ENCODE peak calls at places on chromosomes 16 and 17, in four cellular contexts. One of them, this sample, is unnamed. For H3K27me3 and H3K9me3, the result is how much of the 10 kb centered on the place peaks cover.

GRCh38 chr17:79669861-79670260 is 59.0 kb upstream of the RBFOX3 start:
- DNase-seq in IMR-90: no peak
- DNase-seq in left ventricle myocardium inferior: peak
- DNase-seq in CD4-positive, alpha-beta T cell: no peak
- DNase-seq in this sample: no peak

GRCh38 chr17:61201211-61201610 is 198.4 kb upstream of the TBX2 start:
- DNase-seq in IMR-90: peak
- DNase-seq in left ventricle myocardium inferior: no peak
- DNase-seq in CD4-positive, alpha-beta T cell: no peak
- DNase-seq in this sample: no peak

GRCh38 chr17:2724783-2725164 is 13.2 kb upstream of the CLUH start:
- DNase-seq in CD4-positive, alpha-beta T cell: peak
- DNase-seq in IMR-90: peak
- DNase-seq in left ventricle myocardium inferior: no peak
- DNase-seq in this sample: no peak

GRCh38 chr17:76840884-76841775 is 27.1 kb upstream of the MGAT5B start:
- DNase-seq in IMR-90: no peak
- DNase-seq in left ventricle myocardium inferior: no peak
- DNase-seq in CD4-positive, alpha-beta T cell: no peak
- DNase-seq in this sample: no peak

GRCh38 chr17:43713494-43714162 is 45.0 kb downstream of the SOST start:
- DNase-seq in CD4-positive, alpha-beta T cell: no peak
- DNase-seq in left ventricle myocardium inferior: peak
- DNase-seq in IMR-90: no peak
- DNase-seq in this sample: no peak

GRCh38 chr16:58462089-58462488 is 37.9 kb upstream of the NDRG4 start:
- DNase-seq in left ventricle myocardium inferior: no peak
- DNase-seq in IMR-90: no peak
- DNase-seq in CD4-positive, alpha-beta T cell: no peak
- DNase-seq in this sample: no peak

GRCh38 chr16:56974549-56975300 is 13.0 kb downstream of the CETP start:
- DNase-seq in CD4-positive, alpha-beta T cell: no peak
- DNase-seq in left ventricle myocardium inferior: no peak
- DNase-seq in IMR-90: no peak
- DNase-seq in this sample: no peak

GRCh38 chr17:74373838-74374606 is 6.7 kb downstream of the GPR142 start:
- DNase-seq in IMR-90: no peak
- DNase-seq in CD4-positive, alpha-beta T cell: no peak
- DNase-seq in left ventricle myocardium inferior: peak
- DNase-seq in this sample: no peak

GRCh38 chr17:82915010-82915696 is 75.3 kb upstream of the ZNF750 start:
- DNase-seq in CD4-positive, alpha-beta T cell: no peak
- DNase-seq in left ventricle myocardium inferior: no peak
- DNase-seq in IMR-90: no peak
- DNase-seq in this sample: no peak

GRCh38 chr16:49596119-49596518 is 222.5 kb downstream of the C16orf78 start:
- DNase-seq in CD4-positive, alpha-beta T cell: no peak
- DNase-seq in IMR-90: peak
- DNase-seq in left ventricle myocardium inferior: no peak
- DNase-seq in this sample: no peak

GRCh38 chr16:6602401-6602800 is 730.2 kb upstream of the RBFOX1 start:
- DNase-seq in CD4-positive, alpha-beta T cell: no peak
- DNase-seq in IMR-90: no peak
- DNase-seq in left ventricle myocardium inferior: no peak
- DNase-seq in this sample: no peak

DNA sequence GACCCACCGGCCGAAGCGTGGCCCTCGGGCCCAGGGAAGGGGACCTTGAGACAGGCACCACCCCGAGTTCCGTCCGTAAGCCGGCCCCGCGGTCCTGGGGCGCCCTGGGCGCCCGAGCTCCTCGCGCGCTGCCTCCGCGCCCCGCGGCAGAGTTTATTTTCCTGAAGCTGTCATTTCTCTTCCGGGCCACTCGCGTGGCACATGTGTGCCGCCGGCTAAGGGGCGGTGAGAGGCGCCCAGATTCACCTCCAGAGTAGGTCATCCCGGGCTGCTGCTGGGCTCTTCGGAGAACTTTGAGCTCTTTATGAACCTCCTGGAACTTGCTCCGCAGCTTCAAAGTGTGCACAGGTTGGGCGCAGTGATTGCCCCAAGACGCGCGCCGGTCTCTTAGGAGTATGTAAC is 489 bp downstream of the ZC3H18 start:
- DNase-seq in left ventricle myocardium inferior: no peak
- DNase-seq in IMR-90: no peak
- DNase-seq in CD4-positive, alpha-beta T cell: peak
- DNase-seq in this sample: no peak
- H3K27ac ChIP-seq in left ventricle myocardium inferior: peak
- H3K27ac ChIP-seq in IMR-90: peak
- H3K27ac ChIP-seq in CD4-positive, alpha-beta T cell: peak
- H3K27ac ChIP-seq in this sample: peak

DNA sequence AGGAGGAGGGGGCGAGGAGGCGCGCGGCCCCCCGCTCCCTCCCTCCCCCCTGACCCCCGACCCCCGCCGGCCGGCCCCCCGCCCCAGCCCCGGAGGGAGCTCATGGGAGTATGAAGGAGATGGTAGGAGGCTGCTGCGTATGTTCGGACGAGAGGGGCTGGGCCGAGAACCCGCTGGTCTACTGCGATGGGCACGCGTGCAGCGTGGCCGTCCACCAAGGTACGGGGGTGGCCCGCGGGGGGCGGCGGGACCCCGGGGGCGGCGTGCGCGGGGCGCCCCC is 390 bp downstream of the MLLT6 start:
- DNase-seq in CD4-positive, alpha-beta T cell: no peak
- DNase-seq in IMR-90: no peak
- DNase-seq in left ventricle myocardium inferior: no peak
- DNase-seq in this sample: no peak
- H3K27me3 ChIP-seq in CD4-positive, alpha-beta T cell: under half
- H3K27me3 ChIP-seq in IMR-90: under half
- H3K27me3 ChIP-seq in left ventricle myocardium inferior: under half
- H3K27me3 ChIP-seq in this sample: under half

GRCh38 chr16:48359983-48360382 is 25.2 kb downstream of the SIAH1 start:
- DNase-seq in CD4-positive, alpha-beta T cell: no peak
- DNase-seq in left ventricle myocardium inferior: no peak
- DNase-seq in IMR-90: no peak
- DNase-seq in this sample: no peak

GRCh38 chr16:48361540-48361939 is 23.7 kb downstream of the SIAH1 start:
- DNase-seq in IMR-90: no peak
- DNase-seq in CD4-positive, alpha-beta T cell: no peak
- DNase-seq in left ventricle myocardium inferior: no peak
- DNase-seq in this sample: no peak

GRCh38 chr16:48365030-48365600 is 20.1 kb downstream of the SIAH1 start:
- DNase-seq in CD4-positive, alpha-beta T cell: no peak
- DNase-seq in left ventricle myocardium inferior: no peak
- DNase-seq in IMR-90: no peak
- DNase-seq in this sample: no peak

GRCh38 chr16:48358419-48358818 is 26.8 kb downstream of the SIAH1 start:
- DNase-seq in left ventricle myocardium inferior: no peak
- DNase-seq in CD4-positive, alpha-beta T cell: no peak
- DNase-seq in IMR-90: no peak
- DNase-seq in this sample: no peak

DNA sequence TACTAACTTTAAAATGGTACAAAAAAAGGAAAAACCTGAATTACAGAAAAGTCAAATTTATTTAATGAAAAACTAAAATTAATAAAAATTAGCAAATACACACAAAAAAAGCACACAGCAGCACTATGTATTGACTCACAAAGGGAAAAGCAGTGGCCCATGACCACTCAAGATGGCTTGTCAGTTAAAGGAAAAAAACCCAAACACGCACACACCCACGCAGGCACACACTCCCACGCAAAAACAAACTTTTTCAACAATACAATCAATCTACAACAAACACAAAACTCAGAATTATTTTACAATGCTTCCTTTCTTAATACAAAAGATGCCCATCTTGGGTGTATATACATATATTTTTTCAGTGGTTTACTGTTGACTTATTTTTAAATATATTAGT is 24.2 kb downstream of the SIAH1 start:
- DNase-seq in CD4-positive, alpha-beta T cell: no peak
- DNase-seq in IMR-90: no peak
- DNase-seq in left ventricle myocardium inferior: no peak
- DNase-seq in this sample: no peak
- H3K9me3 ChIP-seq in CD4-positive, alpha-beta T cell: under half
- H3K9me3 ChIP-seq in IMR-90: under half
- H3K9me3 ChIP-seq in left ventricle myocardium inferior: under half
- H3K9me3 ChIP-seq in this sample: under half

GRCh38 chr17:21194688-21195087 is 19.3 kb downstream of the TMEM11 start:
- DNase-seq in left ventricle myocardium inferior: peak
- DNase-seq in IMR-90: peak
- DNase-seq in CD4-positive, alpha-beta T cell: no peak
- DNase-seq in this sample: no peak

GRCh38 chr17:21196126-21196525 is 17.8 kb downstream of the TMEM11 start:
- DNase-seq in IMR-90: no peak
- DNase-seq in CD4-positive, alpha-beta T cell: no peak
- DNase-seq in left ventricle myocardium inferior: no peak
- DNase-seq in this sample: no peak

GRCh38 chr17:21193031-21193430 is 20.9 kb downstream of the TMEM11 start:
- DNase-seq in CD4-positive, alpha-beta T cell: no peak
- DNase-seq in IMR-90: no peak
- DNase-seq in left ventricle myocardium inferior: no peak
- DNase-seq in this sample: no peak

GRCh38 chr17:21191698-21192097 is 22.3 kb downstream of the TMEM11 start:
- DNase-seq in IMR-90: no peak
- DNase-seq in left ventricle myocardium inferior: no peak
- DNase-seq in CD4-positive, alpha-beta T cell: no peak
- DNase-seq in this sample: no peak

GRCh38 chr17:21194210-21194609 is 19.8 kb downstream of the TMEM11 start:
- DNase-seq in IMR-90: no peak
- DNase-seq in CD4-positive, alpha-beta T cell: no peak
- DNase-seq in left ventricle myocardium inferior: no peak
- DNase-seq in this sample: peak
- H3K27ac ChIP-seq in IMR-90: no peak
- H3K27ac ChIP-seq in CD4-positive, alpha-beta T cell: no peak
- H3K27ac ChIP-seq in left ventricle myocardium inferior: peak
- H3K27ac ChIP-seq in this sample: peak

DNA sequence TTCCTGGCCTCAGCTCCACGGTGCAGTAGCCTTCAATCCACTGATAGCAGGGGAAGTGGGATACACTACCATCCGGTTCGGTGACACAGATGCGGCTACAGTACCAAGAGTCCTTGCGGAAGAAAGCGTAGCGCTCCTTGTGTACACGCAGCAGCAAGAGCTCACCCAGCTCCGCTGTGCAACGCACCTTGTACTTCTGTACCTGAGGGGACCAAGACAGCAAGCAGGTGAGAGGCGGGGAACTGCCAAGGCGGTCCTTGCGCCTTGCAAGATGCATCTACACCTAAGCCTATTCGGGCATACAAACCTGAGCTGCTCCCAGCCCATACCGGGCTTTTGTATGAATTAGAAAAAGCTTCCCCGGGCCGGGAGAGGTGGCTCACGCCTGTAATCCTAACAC is 1.5 kb downstream of the ALOXE3 start:
- DNase-seq in left ventricle myocardium inferior: no peak
- DNase-seq in CD4-positive, alpha-beta T cell: no peak
- DNase-seq in IMR-90: no peak
- DNase-seq in this sample: no peak
- H3K27me3 ChIP-seq in left ventricle myocardium inferior: half or more
- H3K27me3 ChIP-seq in CD4-positive, alpha-beta T cell: under half
- H3K27me3 ChIP-seq in IMR-90: under half
- H3K27me3 ChIP-seq in this sample: under half

DNA sequence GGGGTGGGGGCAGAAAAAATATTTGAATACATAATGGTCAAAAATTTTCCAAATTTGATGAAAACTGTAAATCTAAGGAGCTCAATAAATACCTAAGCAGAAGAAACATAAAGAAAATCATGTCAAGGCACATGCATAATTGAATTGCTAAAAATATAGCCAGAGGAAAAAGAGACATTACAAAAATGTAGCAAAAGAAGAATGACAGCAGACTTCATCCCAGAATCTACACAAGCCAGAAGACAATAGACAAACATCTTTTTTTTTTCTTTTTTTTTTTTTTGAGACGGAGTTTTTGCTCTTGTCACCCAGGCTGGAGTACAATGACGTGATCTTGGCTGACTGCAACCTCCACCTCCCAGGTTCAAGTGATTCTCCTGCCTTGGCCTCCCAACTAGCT is 62.0 kb upstream of the ATP2A3 start:
- DNase-seq in left ventricle myocardium inferior: no peak
- DNase-seq in CD4-positive, alpha-beta T cell: no peak
- DNase-seq in IMR-90: no peak
- DNase-seq in this sample: no peak
- H3K9me3 ChIP-seq in left ventricle myocardium inferior: under half
- H3K9me3 ChIP-seq in CD4-positive, alpha-beta T cell: under half
- H3K9me3 ChIP-seq in IMR-90: under half
- H3K9me3 ChIP-seq in this sample: under half

GRCh38 chr17:81046770-81047359 is 11.9 kb downstream of the BAIAP2 start:
- DNase-seq in left ventricle myocardium inferior: no peak
- DNase-seq in IMR-90: no peak
- DNase-seq in CD4-positive, alpha-beta T cell: no peak
- DNase-seq in this sample: no peak
- H3K27ac ChIP-seq in left ventricle myocardium inferior: peak
- H3K27ac ChIP-seq in IMR-90: no peak
- H3K27ac ChIP-seq in CD4-positive, alpha-beta T cell: no peak
- H3K27ac ChIP-seq in this sample: peak

This sample was measured in gastrocnemius medialis.